ENCODE peak calls at places on chromosomes 5 and 9, in eight cellular contexts. One of them, this sample, is unnamed.

GRCh38 chr5:116982035-116982434 is 407.4 kb upstream of the SEMA6A start:
- DNase-seq in CD8-positive, alpha-beta memory T cell: no peak
- DNase-seq in fibroblast of lung: no peak
- DNase-seq in left ventricle myocardium inferior: no peak
- DNase-seq in sigmoid colon: no peak
- DNase-seq in stomach: no peak
- DNase-seq in HCT116: no peak
- DNase-seq in effector memory CD4-positive, alpha-beta T cell: no peak
- DNase-seq in this sample: no peak

GRCh38 chr5:133474851-133475590 is 137.3 kb downstream of the FSTL4 start:
- DNase-seq in stomach: no peak
- DNase-seq in left ventricle myocardium inferior: no peak
- DNase-seq in CD8-positive, alpha-beta memory T cell: no peak
- DNase-seq in sigmoid colon: no peak
- DNase-seq in effector memory CD4-positive, alpha-beta T cell: no peak
- DNase-seq in HCT116: no peak
- DNase-seq in fibroblast of lung: no peak
- DNase-seq in this sample: no peak

GRCh38 chr5:16577677-16578076 is 39.1 kb downstream of the RETREG1 start:
- DNase-seq in effector memory CD4-positive, alpha-beta T cell: no peak
- DNase-seq in stomach: no peak
- DNase-seq in HCT116: no peak
- DNase-seq in CD8-positive, alpha-beta memory T cell: no peak
- DNase-seq in sigmoid colon: no peak
- DNase-seq in fibroblast of lung: no peak
- DNase-seq in left ventricle myocardium inferior: no peak
- DNase-seq in this sample: no peak

GRCh38 chr9:35862328-35862727 is 7.9 kb downstream of the OR13J1 start:
- DNase-seq in effector memory CD4-positive, alpha-beta T cell: no peak
- DNase-seq in sigmoid colon: no peak
- DNase-seq in HCT116: no peak
- DNase-seq in fibroblast of lung: no peak
- DNase-seq in left ventricle myocardium inferior: no peak
- DNase-seq in stomach: no peak
- DNase-seq in CD8-positive, alpha-beta memory T cell: no peak
- DNase-seq in this sample: no peak

GRCh38 chr5:141958113-141958512 is at the start of gene PCDH12:
- DNase-seq in HCT116: no peak
- DNase-seq in left ventricle myocardium inferior: peak; percentile 61
- DNase-seq in fibroblast of lung: no peak
- DNase-seq in sigmoid colon: peak; percentile 74
- DNase-seq in CD8-positive, alpha-beta memory T cell: no peak
- DNase-seq in effector memory CD4-positive, alpha-beta T cell: no peak
- DNase-seq in stomach: no peak
- DNase-seq in this sample: no peak

GRCh38 chr5:154380263-154380662 is 65.5 kb upstream of the SAP30L start:
- DNase-seq in fibroblast of lung: no peak
- DNase-seq in left ventricle myocardium inferior: no peak
- DNase-seq in sigmoid colon: no peak
- DNase-seq in HCT116: no peak
- DNase-seq in effector memory CD4-positive, alpha-beta T cell: no peak
- DNase-seq in CD8-positive, alpha-beta memory T cell: no peak
- DNase-seq in stomach: no peak
- DNase-seq in this sample: no peak

GRCh38 chr5:115657883-115658233 is 32.0 kb upstream of the TMED7 start:
- DNase-seq in sigmoid colon: no peak
- DNase-seq in CD8-positive, alpha-beta memory T cell: no peak
- DNase-seq in effector memory CD4-positive, alpha-beta T cell: no peak
- DNase-seq in stomach: no peak
- DNase-seq in fibroblast of lung: peak; percentile 55
- DNase-seq in left ventricle myocardium inferior: no peak
- DNase-seq in HCT116: peak; percentile 22
- DNase-seq in this sample: no peak

GRCh38 chr9:96417610-96418073 is 528 bp downstream of the ZNF367 start:
- DNase-seq in sigmoid colon: peak; percentile 71
- DNase-seq in HCT116: no peak
- DNase-seq in left ventricle myocardium inferior: peak; percentile 43
- DNase-seq in fibroblast of lung: no peak
- DNase-seq in CD8-positive, alpha-beta memory T cell: no peak
- DNase-seq in stomach: no peak
- DNase-seq in effector memory CD4-positive, alpha-beta T cell: no peak
- DNase-seq in this sample: peak; percentile 22

GRCh38 chr5:78659714-78660113 is 11.1 kb upstream of the LHFPL2 start:
- DNase-seq in fibroblast of lung: peak; percentile 75
- DNase-seq in effector memory CD4-positive, alpha-beta T cell: no peak
- DNase-seq in HCT116: no peak
- DNase-seq in stomach: no peak
- DNase-seq in CD8-positive, alpha-beta memory T cell: no peak
- DNase-seq in sigmoid colon: no peak
- DNase-seq in left ventricle myocardium inferior: no peak
- DNase-seq in this sample: no peak

GRCh38 chr5:170427672-170428236 is 38.6 kb upstream of the KCNMB1 start:
- DNase-seq in sigmoid colon: no peak
- DNase-seq in fibroblast of lung: peak; percentile 52
- DNase-seq in HCT116: no peak
- DNase-seq in stomach: no peak
- DNase-seq in CD8-positive, alpha-beta memory T cell: no peak
- DNase-seq in effector memory CD4-positive, alpha-beta T cell: no peak
- DNase-seq in left ventricle myocardium inferior: peak; percentile 69
- DNase-seq in this sample: no peak

GRCh38 chr5:175654807-175655206 is 3.1 kb upstream of the HRH2 start:
- DNase-seq in HCT116: no peak
- DNase-seq in CD8-positive, alpha-beta memory T cell: no peak
- DNase-seq in sigmoid colon: no peak
- DNase-seq in stomach: no peak
- DNase-seq in fibroblast of lung: no peak
- DNase-seq in left ventricle myocardium inferior: no peak
- DNase-seq in effector memory CD4-positive, alpha-beta T cell: no peak
- DNase-seq in this sample: no peak

GRCh38 chr5:124492444-124493224 is 253.8 kb downstream of the ZNF608 start:
- DNase-seq in CD8-positive, alpha-beta memory T cell: no peak
- DNase-seq in left ventricle myocardium inferior: no peak
- DNase-seq in sigmoid colon: no peak
- DNase-seq in HCT116: no peak
- DNase-seq in effector memory CD4-positive, alpha-beta T cell: no peak
- DNase-seq in fibroblast of lung: no peak
- DNase-seq in stomach: no peak
- DNase-seq in this sample: no peak

GRCh38 chr9:81588148-81588874 is 101.0 kb downstream of the TLE1 start:
- DNase-seq in stomach: peak; percentile 86
- DNase-seq in CD8-positive, alpha-beta memory T cell: no peak
- DNase-seq in left ventricle myocardium inferior: no peak
- DNase-seq in fibroblast of lung: peak; percentile 81
- DNase-seq in HCT116: no peak
- DNase-seq in sigmoid colon: peak; percentile 74
- DNase-seq in effector memory CD4-positive, alpha-beta T cell: no peak
- DNase-seq in this sample: peak; percentile 72

GRCh38 chr5:145827275-145827674 is 7.9 kb downstream of the PRELID2 start:
- DNase-seq in left ventricle myocardium inferior: no peak
- DNase-seq in effector memory CD4-positive, alpha-beta T cell: no peak
- DNase-seq in CD8-positive, alpha-beta memory T cell: no peak
- DNase-seq in fibroblast of lung: no peak
- DNase-seq in stomach: no peak
- DNase-seq in sigmoid colon: no peak
- DNase-seq in HCT116: no peak
- DNase-seq in this sample: no peak

GRCh38 chr5:72559866-72560766 is 52.9 kb upstream of the ZNF366 start:
- DNase-seq in HCT116: no peak
- DNase-seq in fibroblast of lung: no peak
- DNase-seq in CD8-positive, alpha-beta memory T cell: no peak
- DNase-seq in effector memory CD4-positive, alpha-beta T cell: no peak
- DNase-seq in stomach: no peak
- DNase-seq in sigmoid colon: no peak
- DNase-seq in left ventricle myocardium inferior: no peak
- DNase-seq in this sample: no peak

GRCh38 chr9:88980732-88981336 is 10.4 kb upstream of the S1PR3 start:
- DNase-seq in sigmoid colon: no peak
- DNase-seq in left ventricle myocardium inferior: no peak
- DNase-seq in HCT116: no peak
- DNase-seq in CD8-positive, alpha-beta memory T cell: no peak
- DNase-seq in fibroblast of lung: peak; percentile 46
- DNase-seq in effector memory CD4-positive, alpha-beta T cell: no peak
- DNase-seq in stomach: no peak
- DNase-seq in this sample: no peak

GRCh38 chr9:2568689-2569088 is 52.9 kb upstream of the VLDLR start:
- DNase-seq in stomach: no peak
- DNase-seq in HCT116: no peak
- DNase-seq in effector memory CD4-positive, alpha-beta T cell: no peak
- DNase-seq in CD8-positive, alpha-beta memory T cell: no peak
- DNase-seq in left ventricle myocardium inferior: no peak
- DNase-seq in fibroblast of lung: no peak
- DNase-seq in sigmoid colon: no peak
- DNase-seq in this sample: no peak

GRCh38 chr5:138789771-138790242 is 36.6 kb downstream of the CTNNA1 start:
- DNase-seq in left ventricle myocardium inferior: no peak
- DNase-seq in HCT116: peak; percentile 37
- DNase-seq in stomach: no peak
- DNase-seq in sigmoid colon: no peak
- DNase-seq in CD8-positive, alpha-beta memory T cell: peak; percentile 11
- DNase-seq in fibroblast of lung: peak; percentile 57
- DNase-seq in effector memory CD4-positive, alpha-beta T cell: no peak
- DNase-seq in this sample: no peak

GRCh38 chr5:126373621-126374416 is 49.4 kb upstream of the GRAMD2B start:
- DNase-seq in fibroblast of lung: no peak
- DNase-seq in HCT116: no peak
- DNase-seq in CD8-positive, alpha-beta memory T cell: peak; percentile 39
- DNase-seq in sigmoid colon: no peak
- DNase-seq in effector memory CD4-positive, alpha-beta T cell: no peak
- DNase-seq in stomach: no peak
- DNase-seq in left ventricle myocardium inferior: no peak
- DNase-seq in this sample: no peak

GRCh38 chr9:30925635-30926034 is 1458.8 kb upstream of the ACO1 start:
- DNase-seq in fibroblast of lung: no peak
- DNase-seq in stomach: no peak
- DNase-seq in effector memory CD4-positive, alpha-beta T cell: no peak
- DNase-seq in HCT116: no peak
- DNase-seq in left ventricle myocardium inferior: no peak
- DNase-seq in sigmoid colon: no peak
- DNase-seq in CD8-positive, alpha-beta memory T cell: no peak
- DNase-seq in this sample: no peak

DNA sequence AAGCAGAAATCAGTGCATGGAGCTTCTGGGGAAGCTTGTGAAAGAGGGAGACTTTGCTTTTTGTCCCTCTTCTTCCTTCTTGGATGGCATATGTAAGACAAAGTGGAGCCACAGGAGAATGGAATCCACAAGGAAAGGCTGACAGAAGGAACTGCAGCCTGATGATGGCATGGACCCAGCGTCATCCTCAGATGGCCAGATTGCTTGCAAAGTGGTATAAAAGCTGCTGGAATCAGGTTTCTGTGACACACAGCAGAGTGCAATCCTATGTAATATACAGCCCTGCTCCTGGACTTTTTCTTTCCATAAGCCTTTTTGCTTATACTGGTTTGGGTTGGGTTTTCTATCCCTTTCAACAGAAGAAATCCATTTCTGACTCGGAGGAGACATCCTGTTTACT is 31.5 kb upstream of the SPARC start:
- DNase-seq in CD8-positive, alpha-beta memory T cell: no peak
- DNase-seq in fibroblast of lung: peak; percentile 63
- DNase-seq in stomach: no peak
- DNase-seq in left ventricle myocardium inferior: no peak
- DNase-seq in effector memory CD4-positive, alpha-beta T cell: no peak
- DNase-seq in sigmoid colon: no peak
- DNase-seq in HCT116: no peak
- DNase-seq in this sample: no peak
- H3K4me3 ChIP-seq in CD8-positive, alpha-beta memory T cell: no peak overlapping the region
- H3K4me3 ChIP-seq in fibroblast of lung: no peak overlapping the region
- H3K4me3 ChIP-seq in stomach: no peak overlapping the region
- H3K4me3 ChIP-seq in left ventricle myocardium inferior: no peak overlapping the region
- H3K4me3 ChIP-seq in effector memory CD4-positive, alpha-beta T cell: no peak overlapping the region
- H3K4me3 ChIP-seq in sigmoid colon: no peak overlapping the region
- H3K4me3 ChIP-seq in HCT116: no peak overlapping the region
- H3K4me3 ChIP-seq in this sample: no peak overlapping the region

GRCh38 chr5:150506571-150507282 is 1.2 kb upstream of the NDST1 start:
- DNase-seq in left ventricle myocardium inferior: no peak
- DNase-seq in fibroblast of lung: no peak
- DNase-seq in effector memory CD4-positive, alpha-beta T cell: no peak
- DNase-seq in CD8-positive, alpha-beta memory T cell: no peak
- DNase-seq in stomach: no peak
- DNase-seq in sigmoid colon: no peak
- DNase-seq in HCT116: no peak
- DNase-seq in this sample: no peak
- H3K4me1 ChIP-seq in left ventricle myocardium inferior: peaks cover 100% of the 10 kb centered on the region
- H3K4me1 ChIP-seq in fibroblast of lung: peaks cover 42% of the 10 kb centered on the region
- H3K4me1 ChIP-seq in effector memory CD4-positive, alpha-beta T cell: no peaks in the 10 kb centered on the region
- H3K4me1 ChIP-seq in CD8-positive, alpha-beta memory T cell: no peaks in the 10 kb centered on the region
- H3K4me1 ChIP-seq in stomach: peaks cover 92% of the 10 kb centered on the region
- H3K4me1 ChIP-seq in sigmoid colon: no peaks in the 10 kb centered on the region
- H3K4me1 ChIP-seq in HCT116: peaks cover 45% of the 10 kb centered on the region
- H3K4me1 ChIP-seq in this sample: peaks cover 93% of the 10 kb centered on the region

DNA sequence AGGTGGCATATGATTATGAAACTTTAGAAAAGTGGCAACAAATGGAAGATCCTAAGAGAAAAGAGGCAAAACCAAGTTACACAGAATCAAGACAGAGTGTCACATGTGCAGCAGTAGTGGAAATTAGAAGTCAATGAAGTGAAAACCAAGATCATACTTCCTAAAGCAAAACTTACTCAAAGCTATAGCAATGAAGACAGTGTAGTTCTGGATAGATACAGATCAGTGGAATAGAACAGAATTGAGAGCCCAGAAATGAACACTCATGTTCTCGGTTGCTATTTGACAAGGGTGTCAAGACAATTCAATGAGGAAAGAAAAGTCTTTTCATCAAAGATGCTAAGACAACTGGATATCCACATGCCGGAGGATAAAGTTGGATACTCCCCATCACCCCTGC is 43.5 kb downstream of the NAA35 start:
- DNase-seq in CD8-positive, alpha-beta memory T cell: no peak
- DNase-seq in fibroblast of lung: no peak
- DNase-seq in stomach: no peak
- DNase-seq in left ventricle myocardium inferior: no peak
- DNase-seq in HCT116: no peak
- DNase-seq in effector memory CD4-positive, alpha-beta T cell: no peak
- DNase-seq in sigmoid colon: no peak
- DNase-seq in this sample: no peak
- H3K27ac ChIP-seq in CD8-positive, alpha-beta memory T cell: no peak overlapping the region
- H3K27ac ChIP-seq in fibroblast of lung: no peak overlapping the region
- H3K27ac ChIP-seq in stomach: no peak overlapping the region
- H3K27ac ChIP-seq in left ventricle myocardium inferior: no peak overlapping the region
- H3K27ac ChIP-seq in HCT116: no peak overlapping the region
- H3K27ac ChIP-seq in effector memory CD4-positive, alpha-beta T cell: no peak overlapping the region
- H3K27ac ChIP-seq in sigmoid colon: no peak overlapping the region
- H3K27ac ChIP-seq in this sample: no peak overlapping the region

GRCh38 chr9:12666813-12667212 is 26.4 kb upstream of the TYRP1 start:
- DNase-seq in CD8-positive, alpha-beta memory T cell: no peak
- DNase-seq in sigmoid colon: no peak
- DNase-seq in effector memory CD4-positive, alpha-beta T cell: no peak
- DNase-seq in left ventricle myocardium inferior: no peak
- DNase-seq in fibroblast of lung: no peak
- DNase-seq in HCT116: no peak
- DNase-seq in stomach: no peak
- DNase-seq in this sample: no peak

DNA sequence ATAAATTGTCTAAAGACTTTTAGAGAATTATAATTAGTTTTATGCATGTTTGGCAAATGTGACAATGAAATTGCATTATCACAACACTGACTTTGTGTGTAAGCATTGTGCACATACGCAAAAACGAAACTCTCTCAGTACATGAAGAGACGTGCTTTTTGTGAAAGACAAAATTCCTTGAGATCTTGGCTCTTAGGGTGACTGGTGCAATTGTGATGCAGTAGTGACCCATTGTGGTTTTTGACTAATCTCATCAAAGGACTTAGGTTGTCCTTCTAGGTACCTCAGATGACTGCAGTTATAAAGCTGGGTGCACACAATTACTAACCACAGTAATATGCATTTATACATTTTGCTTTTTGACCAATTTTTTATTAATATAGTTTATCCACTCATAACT is 25.3 kb upstream of the TYRP1 start:
- DNase-seq in CD8-positive, alpha-beta memory T cell: no peak
- DNase-seq in stomach: no peak
- DNase-seq in effector memory CD4-positive, alpha-beta T cell: no peak
- DNase-seq in fibroblast of lung: no peak
- DNase-seq in sigmoid colon: no peak
- DNase-seq in HCT116: no peak
- DNase-seq in left ventricle myocardium inferior: no peak
- DNase-seq in this sample: no peak
- H3K4me3 ChIP-seq in CD8-positive, alpha-beta memory T cell: no peak overlapping the region
- H3K4me3 ChIP-seq in stomach: no peak overlapping the region
- H3K4me3 ChIP-seq in effector memory CD4-positive, alpha-beta T cell: no peak overlapping the region
- H3K4me3 ChIP-seq in fibroblast of lung: no peak overlapping the region
- H3K4me3 ChIP-seq in sigmoid colon: no peak overlapping the region
- H3K4me3 ChIP-seq in HCT116: no peak overlapping the region
- H3K4me3 ChIP-seq in left ventricle myocardium inferior: no peak overlapping the region
- H3K4me3 ChIP-seq in this sample: no peak overlapping the region

This sample was measured in tibial artery.